ENCODE peak calls at places on chromosomes 5 and 9, in seven cellular contexts. One of them, this sample, is unnamed.

GRCh38 chr5:142396436-142396835 is 71.6 kb upstream of the SPRY4 start:
- DNase-seq in K562: no peak
- DNase-seq in H1: no peak
- DNase-seq in HepG2: no peak
- DNase-seq in HCT116: no peak
- DNase-seq in GM12878: no peak
- DNase-seq in SK-N-SH: no peak
- DNase-seq in this sample: peak

GRCh38 chr9:113912816-113913215 is 36.7 kb downstream of the ZNF618 start:
- DNase-seq in GM12878: no peak
- DNase-seq in HCT116: no peak
- DNase-seq in K562: no peak
- DNase-seq in SK-N-SH: no peak
- DNase-seq in H1: no peak
- DNase-seq in HepG2: no peak
- DNase-seq in this sample: no peak

GRCh38 chr9:81620009-81620405 is 69.3 kb downstream of the TLE1 start:
- DNase-seq in GM12878: no peak
- DNase-seq in SK-N-SH: no peak
- DNase-seq in HCT116: no peak
- DNase-seq in H1: no peak
- DNase-seq in K562: no peak
- DNase-seq in HepG2: no peak
- DNase-seq in this sample: no peak

GRCh38 chr5:9265391-9266287 is 280.2 kb downstream of the SEMA5A start:
- DNase-seq in H1: peak
- DNase-seq in GM12878: no peak
- DNase-seq in HepG2: no peak
- DNase-seq in K562: no peak
- DNase-seq in SK-N-SH: no peak
- DNase-seq in HCT116: no peak
- DNase-seq in this sample: no peak

GRCh38 chr5:69451941-69452652 is 37.2 kb downstream of the MARVELD2 start:
- DNase-seq in SK-N-SH: no peak
- DNase-seq in H1: no peak
- DNase-seq in HCT116: no peak
- DNase-seq in K562: no peak
- DNase-seq in GM12878: no peak
- DNase-seq in HepG2: peak
- DNase-seq in this sample: no peak

GRCh38 chr9:129401623-129402340 is 219.1 kb downstream of the C9orf50 start:
- DNase-seq in H1: no peak
- DNase-seq in GM12878: no peak
- DNase-seq in K562: peak
- DNase-seq in SK-N-SH: no peak
- DNase-seq in HepG2: no peak
- DNase-seq in HCT116: no peak
- DNase-seq in this sample: peak

GRCh38 chr5:143865421-143865820 is 53.5 kb downstream of the HMHB1 start:
- DNase-seq in HepG2: no peak
- DNase-seq in K562: no peak
- DNase-seq in HCT116: no peak
- DNase-seq in GM12878: no peak
- DNase-seq in SK-N-SH: no peak
- DNase-seq in H1: no peak
- DNase-seq in this sample: no peak

GRCh38 chr9:129012893-129013448 is 15.2 kb downstream of the SH3GLB2 start:
- DNase-seq in HepG2: no peak
- DNase-seq in H1: no peak
- DNase-seq in HCT116: no peak
- DNase-seq in K562: no peak
- DNase-seq in SK-N-SH: no peak
- DNase-seq in GM12878: no peak
- DNase-seq in this sample: no peak

GRCh38 chr5:148963679-148964078 is 99.2 kb downstream of the SH3TC2 start:
- DNase-seq in GM12878: no peak
- DNase-seq in K562: no peak
- DNase-seq in SK-N-SH: no peak
- DNase-seq in HepG2: no peak
- DNase-seq in H1: no peak
- DNase-seq in HCT116: no peak
- DNase-seq in this sample: no peak

GRCh38 chr9:127611796-127612790 is at the start of gene STXBP1:
- DNase-seq in HCT116: peak
- DNase-seq in SK-N-SH: peak
- DNase-seq in H1: no peak
- DNase-seq in GM12878: no peak
- DNase-seq in HepG2: peak
- DNase-seq in K562: peak
- DNase-seq in this sample: peak

GRCh38 chr5:76544268-76544926 is 78.8 kb downstream of the F2RL2 start:
- DNase-seq in H1: no peak
- DNase-seq in HCT116: peak
- DNase-seq in SK-N-SH: peak
- DNase-seq in GM12878: peak
- DNase-seq in HepG2: peak
- DNase-seq in K562: peak
- DNase-seq in this sample: peak

GRCh38 chr9:133893191-133893994 is 98.7 kb downstream of the VAV2 start:
- DNase-seq in GM12878: no peak
- DNase-seq in HCT116: no peak
- DNase-seq in SK-N-SH: no peak
- DNase-seq in HepG2: no peak
- DNase-seq in K562: no peak
- DNase-seq in H1: no peak
- DNase-seq in this sample: no peak

GRCh38 chr9:126219717-126220116 is 106.9 kb upstream of the MVB12B start:
- DNase-seq in K562: no peak
- DNase-seq in HepG2: no peak
- DNase-seq in GM12878: no peak
- DNase-seq in HCT116: no peak
- DNase-seq in SK-N-SH: no peak
- DNase-seq in H1: no peak
- DNase-seq in this sample: no peak

GRCh38 chr9:93209097-93209496 is 25.2 kb downstream of the WNK2 start:
- DNase-seq in GM12878: no peak
- DNase-seq in HCT116: no peak
- DNase-seq in SK-N-SH: no peak
- DNase-seq in HepG2: peak
- DNase-seq in H1: no peak
- DNase-seq in K562: no peak
- DNase-seq in this sample: no peak

GRCh38 chr9:35570709-35571108 is 34.4 kb upstream of the TESK1 start:
- DNase-seq in K562: no peak
- DNase-seq in HCT116: no peak
- DNase-seq in HepG2: no peak
- DNase-seq in GM12878: peak
- DNase-seq in H1: no peak
- DNase-seq in SK-N-SH: no peak
- DNase-seq in this sample: no peak

GRCh38 chr9:137241490-137242328 is 622 bp downstream of the TUBB4B start:
- DNase-seq in H1: no peak
- DNase-seq in K562: peak
- DNase-seq in HCT116: no peak
- DNase-seq in GM12878: no peak
- DNase-seq in HepG2: peak
- DNase-seq in SK-N-SH: peak
- DNase-seq in this sample: peak

GRCh38 chr9:134585021-134585561 is 56.5 kb upstream of the COL5A1 start:
- DNase-seq in H1: no peak
- DNase-seq in GM12878: no peak
- DNase-seq in HepG2: no peak
- DNase-seq in SK-N-SH: no peak
- DNase-seq in HCT116: no peak
- DNase-seq in K562: no peak
- DNase-seq in this sample: no peak

GRCh38 chr9:113581865-113582697 is 118.6 kb downstream of the RGS3 start:
- DNase-seq in HCT116: no peak
- DNase-seq in SK-N-SH: peak
- DNase-seq in K562: no peak
- DNase-seq in HepG2: no peak
- DNase-seq in H1: no peak
- DNase-seq in GM12878: peak
- DNase-seq in this sample: no peak

GRCh38 chr5:17802256-17802655 is 168.0 kb downstream of the TAF11L14 start:
- DNase-seq in H1: no peak
- DNase-seq in K562: no peak
- DNase-seq in SK-N-SH: no peak
- DNase-seq in HepG2: no peak
- DNase-seq in HCT116: no peak
- DNase-seq in GM12878: no peak
- DNase-seq in this sample: no peak

GRCh38 chr5:93677344-93678021 is 63.9 kb downstream of the POU5F2 start:
- DNase-seq in HCT116: peak
- DNase-seq in HepG2: peak
- DNase-seq in K562: no peak
- DNase-seq in GM12878: no peak
- DNase-seq in SK-N-SH: peak
- DNase-seq in H1: peak
- DNase-seq in this sample: no peak

GRCh38 chr5:149485655-149486615 is 65.3 kb downstream of the CSNK1A1 start:
- DNase-seq in SK-N-SH: peak
- DNase-seq in HCT116: peak
- DNase-seq in HepG2: peak
- DNase-seq in GM12878: no peak
- DNase-seq in H1: no peak
- DNase-seq in K562: no peak
- DNase-seq in this sample: peak

GRCh38 chr5:177314376-177315342 is 3.0 kb upstream of the MXD3 start:
- DNase-seq in SK-N-SH: no peak
- DNase-seq in GM12878: no peak
- DNase-seq in HCT116: no peak
- DNase-seq in HepG2: no peak
- DNase-seq in H1: no peak
- DNase-seq in K562: no peak
- DNase-seq in this sample: no peak

GRCh38 chr9:78235296-78235770 is 542 bp upstream of the CEP78 start:
- DNase-seq in SK-N-SH: peak
- DNase-seq in HCT116: no peak
- DNase-seq in GM12878: no peak
- DNase-seq in H1: no peak
- DNase-seq in HepG2: no peak
- DNase-seq in K562: no peak
- DNase-seq in this sample: no peak

DNA sequence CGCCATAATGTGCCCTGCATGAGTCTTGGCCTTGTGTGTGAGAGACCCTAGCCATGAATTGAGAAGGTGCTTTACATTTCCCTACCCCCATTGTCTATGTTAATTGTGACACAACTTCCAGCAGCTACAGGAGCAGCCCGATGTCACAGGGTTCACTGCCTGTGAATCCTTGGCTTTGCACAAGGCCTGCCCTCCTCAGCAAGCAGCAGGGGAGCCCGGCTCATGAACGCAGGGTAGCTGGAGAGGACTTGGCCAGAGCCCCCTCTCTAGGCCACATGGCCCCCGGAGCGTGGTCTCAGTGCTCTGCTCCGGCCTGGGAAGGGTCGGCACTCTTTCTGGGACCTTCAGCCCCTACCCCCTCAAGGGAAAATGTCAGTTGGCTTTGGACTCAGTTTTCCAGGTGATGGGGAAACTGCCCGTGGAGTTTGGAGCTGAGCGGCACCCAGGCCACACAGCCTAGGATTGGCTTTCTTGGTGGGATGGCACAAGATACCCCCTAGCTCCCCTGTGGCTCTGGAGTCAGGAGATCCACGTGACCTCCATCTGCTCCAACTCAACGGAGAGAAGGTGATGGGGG is 160.8 kb downstream of the DAB2IP start:
- DNase-seq in SK-N-SH: no peak
- DNase-seq in HepG2: no peak
- DNase-seq in GM12878: no peak
- DNase-seq in H1: no peak
- DNase-seq in K562: no peak
- DNase-seq in HCT116: no peak
- DNase-seq in this sample: no peak
- TF ChIP-seq JUND in SK-N-SH: no peak
- TF ChIP-seq JUND in HepG2: no peak
- TF ChIP-seq JUND in GM12878: no peak
- TF ChIP-seq JUND in H1: no peak
- TF ChIP-seq JUND in K562: no peak
- TF ChIP-seq JUND in HCT116: no peak
- TF ChIP-seq JUND in this sample: no peak

DNA sequence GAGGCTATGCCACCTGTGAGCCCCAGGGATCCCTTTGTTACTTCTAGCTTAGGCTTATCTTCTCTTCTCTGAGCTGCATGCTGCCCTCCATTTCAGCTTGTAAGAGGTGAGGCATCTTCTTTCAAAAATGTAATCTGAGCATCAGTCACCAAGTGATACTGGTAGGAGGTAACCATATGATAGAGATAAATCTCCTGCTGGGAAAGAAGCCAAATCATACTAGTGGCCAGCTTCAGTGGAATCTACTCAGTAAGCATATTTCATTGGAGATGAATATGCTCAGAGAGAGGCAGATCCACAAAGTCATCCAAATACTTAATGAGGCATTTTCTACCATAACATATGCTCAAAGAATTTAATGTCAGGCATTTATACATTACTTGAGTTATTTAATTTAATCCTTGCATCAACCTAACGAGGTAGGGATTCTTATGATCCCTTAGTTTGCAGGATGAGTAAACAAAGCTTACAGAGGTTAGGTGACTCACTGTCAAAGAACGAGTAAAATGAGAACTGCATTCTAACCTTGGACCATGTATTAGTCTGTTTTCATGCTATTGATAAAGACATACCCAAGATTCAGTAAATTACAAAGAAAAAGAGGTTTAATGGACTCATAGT is 50.9 kb upstream of the DMRTA1 start:
- DNase-seq in H1: no peak
- DNase-seq in HepG2: peak
- DNase-seq in K562: no peak
- DNase-seq in HCT116: no peak
- DNase-seq in GM12878: no peak
- DNase-seq in SK-N-SH: no peak
- DNase-seq in this sample: no peak
- TF ChIP-seq JUND in H1: no peak
- TF ChIP-seq JUND in HepG2: no peak
- TF ChIP-seq JUND in K562: no peak
- TF ChIP-seq JUND in HCT116: no peak
- TF ChIP-seq JUND in GM12878: no peak
- TF ChIP-seq JUND in SK-N-SH: no peak
- TF ChIP-seq JUND in this sample: no peak

DNA sequence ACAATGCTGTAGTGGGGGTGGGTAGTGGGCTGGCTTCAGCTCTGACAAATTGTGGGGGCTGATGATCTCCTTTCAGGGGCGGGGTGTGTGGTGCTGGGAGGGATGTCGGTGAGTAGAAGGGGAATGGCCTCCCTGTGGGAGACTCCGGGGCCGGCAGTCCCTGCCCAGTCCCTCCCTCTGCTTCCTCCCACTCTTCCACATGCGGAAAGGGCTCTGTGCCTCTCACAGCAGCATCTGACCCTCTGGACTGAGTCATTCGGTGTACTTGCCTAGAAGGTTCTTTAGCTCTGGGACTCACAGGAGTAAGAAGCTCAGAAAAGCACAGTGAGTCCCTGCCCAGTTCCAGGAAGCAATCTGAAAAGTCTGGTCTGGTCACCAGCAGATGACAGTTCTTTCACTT is 14.2 kb downstream of the CD180 start:
- DNase-seq in HCT116: no peak
- DNase-seq in SK-N-SH: no peak
- DNase-seq in GM12878: no peak
- DNase-seq in K562: peak
- DNase-seq in H1: no peak
- DNase-seq in HepG2: no peak
- DNase-seq in this sample: no peak
- TF ChIP-seq JUND in HCT116: no peak
- TF ChIP-seq JUND in SK-N-SH: no peak
- TF ChIP-seq JUND in GM12878: no peak
- TF ChIP-seq JUND in K562: no peak
- TF ChIP-seq JUND in H1: no peak
- TF ChIP-seq JUND in HepG2: no peak
- TF ChIP-seq JUND in this sample: no peak

GRCh38 chr5:167912944-167913343 is 378.5 kb upstream of the WWC1 start:
- DNase-seq in GM12878: no peak
- DNase-seq in H1: no peak
- DNase-seq in HCT116: no peak
- DNase-seq in HepG2: no peak
- DNase-seq in K562: no peak
- DNase-seq in SK-N-SH: no peak
- DNase-seq in this sample: no peak
- TF ChIP-seq JUND in GM12878: no peak
- TF ChIP-seq JUND in H1: no peak
- TF ChIP-seq JUND in HCT116: no peak
- TF ChIP-seq JUND in HepG2: no peak
- TF ChIP-seq JUND in K562: no peak
- TF ChIP-seq JUND in SK-N-SH: no peak
- TF ChIP-seq JUND in this sample: no peak

This sample was measured in T47D.